ENCODE peak calls at places on chromosomes 4 and X, in four cellular contexts. One of them, this sample, is unnamed.
A peak's percentile ranks its signal among the peaks of the same experiment; 100 is the strongest.

GRCh38 chr4:62256469-62256868 is 1056.3 kb downstream of the ADGRL3 start:
- DNase-seq in right lobe of liver: no peak
- DNase-seq in uterus: no peak
- DNase-seq in transverse colon: no peak
- DNase-seq in this sample: no peak

GRCh38 chrX:141791856-141792255 is 46.3 kb upstream of the MAGEC3 start:
- DNase-seq in right lobe of liver: no peak
- DNase-seq in transverse colon: no peak
- DNase-seq in uterus: no peak
- DNase-seq in this sample: no peak

GRCh38 chr4:95546866-95547707 is 1.7 kb downstream of the UNC5C start:
- DNase-seq in transverse colon: no peak
- DNase-seq in uterus: no peak
- DNase-seq in right lobe of liver: no peak
- DNase-seq in this sample: no peak

GRCh38 chr4:84479663-84480062 is 19.4 kb downstream of the NKX6-1 start:
- DNase-seq in uterus: no peak
- DNase-seq in right lobe of liver: no peak
- DNase-seq in transverse colon: no peak
- DNase-seq in this sample: no peak

GRCh38 chrX:44241551-44241950 is 101.9 kb downstream of the EFHC2 start:
- DNase-seq in uterus: no peak
- DNase-seq in right lobe of liver: no peak
- DNase-seq in transverse colon: no peak
- DNase-seq in this sample: no peak

GRCh38 chr4:175790067-175790466 is 22.0 kb downstream of the GPM6A start:
- DNase-seq in transverse colon: no peak
- DNase-seq in uterus: no peak
- DNase-seq in right lobe of liver: no peak
- DNase-seq in this sample: no peak

GRCh38 chr4:41080964-41081363 is 133.4 kb downstream of the APBB2 start:
- DNase-seq in uterus: no peak
- DNase-seq in right lobe of liver: no peak
- DNase-seq in transverse colon: no peak
- DNase-seq in this sample: no peak

GRCh38 chr4:124018383-124019317 is 622.1 kb downstream of the SPRY1 start:
- DNase-seq in uterus: peak; percentile 68
- DNase-seq in transverse colon: peak; percentile 19
- DNase-seq in right lobe of liver: peak; percentile 24
- DNase-seq in this sample: no peak

GRCh38 chr4:168618577-168619265 is 121.9 kb downstream of the PALLD start:
- DNase-seq in right lobe of liver: no peak
- DNase-seq in uterus: no peak
- DNase-seq in transverse colon: no peak
- DNase-seq in this sample: no peak

GRCh38 chr4:73099143-73099542 is 29.6 kb upstream of the COX18 start:
- DNase-seq in right lobe of liver: no peak
- DNase-seq in uterus: no peak
- DNase-seq in transverse colon: no peak
- DNase-seq in this sample: no peak
- TF ChIP-seq POLR2A in right lobe of liver: no peak
- TF ChIP-seq POLR2A in uterus: no peak
- TF ChIP-seq POLR2A in transverse colon: no peak
- TF ChIP-seq POLR2A in this sample: no peak

GRCh38 chr4:8222609-8223391 is 23.7 kb downstream of the SH3TC1 start:
- DNase-seq in transverse colon: no peak
- DNase-seq in right lobe of liver: no peak
- DNase-seq in uterus: no peak
- DNase-seq in this sample: no peak

GRCh38 chr4:8221985-8222384 is 22.9 kb downstream of the SH3TC1 start:
- DNase-seq in uterus: no peak
- DNase-seq in transverse colon: no peak
- DNase-seq in right lobe of liver: no peak
- DNase-seq in this sample: no peak

GRCh38 chr4:8219236-8219635 is 20.1 kb downstream of the SH3TC1 start:
- DNase-seq in uterus: no peak
- DNase-seq in transverse colon: no peak
- DNase-seq in right lobe of liver: no peak
- DNase-seq in this sample: no peak

GRCh38 chr4:8221476-8221875 is 22.4 kb downstream of the SH3TC1 start:
- DNase-seq in uterus: no peak
- DNase-seq in transverse colon: no peak
- DNase-seq in right lobe of liver: no peak
- DNase-seq in this sample: no peak

GRCh38 chr4:8220661-8221446 is 21.8 kb downstream of the SH3TC1 start:
- DNase-seq in uterus: no peak
- DNase-seq in right lobe of liver: no peak
- DNase-seq in transverse colon: no peak
- DNase-seq in this sample: no peak
- TF ChIP-seq POLR2A in uterus: no peak
- TF ChIP-seq POLR2A in right lobe of liver: no peak
- TF ChIP-seq POLR2A in transverse colon: no peak
- TF ChIP-seq POLR2A in this sample: no peak

DNA sequence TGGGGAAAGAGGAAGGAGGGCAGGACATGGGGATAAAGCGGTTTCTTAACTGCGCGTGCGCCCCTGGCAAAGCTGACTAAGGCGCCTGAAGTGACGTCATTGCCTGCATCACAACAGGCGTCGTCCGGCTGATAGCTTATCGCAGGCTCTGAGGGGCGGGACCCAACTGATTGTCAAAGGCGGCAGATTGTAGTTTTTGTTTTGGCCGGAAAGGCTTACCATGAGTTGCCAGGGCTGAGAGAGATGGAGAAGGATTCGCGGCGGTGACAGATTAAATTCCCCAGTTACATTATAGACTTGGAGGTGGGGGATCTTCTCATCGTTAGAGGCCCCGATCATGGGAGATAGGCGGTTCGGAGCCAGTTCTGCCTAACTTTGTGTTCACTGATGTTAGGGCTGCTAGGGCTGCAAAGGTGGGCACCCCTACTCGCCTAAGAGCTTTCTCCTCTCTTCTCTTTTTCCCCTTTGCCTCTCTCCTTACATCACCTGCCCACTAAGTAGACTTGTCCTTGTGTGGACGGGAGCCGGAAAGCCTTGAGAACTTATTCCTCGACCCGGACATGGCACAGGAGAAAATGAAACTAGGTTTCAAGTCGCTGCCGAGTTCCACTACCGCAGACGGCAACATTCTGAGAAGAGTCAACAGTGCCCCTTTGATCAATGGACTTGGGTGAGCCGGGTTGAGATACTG is 148.9 kb upstream of the PLAC1 start:
- DNase-seq in transverse colon: peak; percentile 92
- DNase-seq in uterus: peak; percentile 87
- DNase-seq in right lobe of liver: peak; percentile 88
- DNase-seq in this sample: peak; percentile 75
- TF ChIP-seq POLR2A in transverse colon: peak; percentile 53
- TF ChIP-seq POLR2A in uterus: peak; percentile 69
- TF ChIP-seq POLR2A in right lobe of liver: peak; percentile 59
- TF ChIP-seq POLR2A in this sample: peak; percentile 47

GRCh38 chrX:119942831-119943184 is 743 bp downstream of the NKAP start:
- DNase-seq in uterus: no peak
- DNase-seq in right lobe of liver: no peak
- DNase-seq in transverse colon: no peak
- DNase-seq in this sample: no peak

GRCh38 chrX:119941336-119941735 is 2.2 kb downstream of the NKAP start:
- DNase-seq in transverse colon: no peak
- DNase-seq in right lobe of liver: no peak
- DNase-seq in uterus: no peak
- DNase-seq in this sample: no peak

GRCh38 chrX:119945481-119945880 is 1.9 kb upstream of the NKAP start:
- DNase-seq in transverse colon: no peak
- DNase-seq in uterus: no peak
- DNase-seq in right lobe of liver: no peak
- DNase-seq in this sample: no peak

GRCh38 chrX:119942173-119942819 is 1.3 kb downstream of the NKAP start:
- DNase-seq in transverse colon: no peak
- DNase-seq in uterus: no peak
- DNase-seq in right lobe of liver: no peak
- DNase-seq in this sample: no peak

DNA sequence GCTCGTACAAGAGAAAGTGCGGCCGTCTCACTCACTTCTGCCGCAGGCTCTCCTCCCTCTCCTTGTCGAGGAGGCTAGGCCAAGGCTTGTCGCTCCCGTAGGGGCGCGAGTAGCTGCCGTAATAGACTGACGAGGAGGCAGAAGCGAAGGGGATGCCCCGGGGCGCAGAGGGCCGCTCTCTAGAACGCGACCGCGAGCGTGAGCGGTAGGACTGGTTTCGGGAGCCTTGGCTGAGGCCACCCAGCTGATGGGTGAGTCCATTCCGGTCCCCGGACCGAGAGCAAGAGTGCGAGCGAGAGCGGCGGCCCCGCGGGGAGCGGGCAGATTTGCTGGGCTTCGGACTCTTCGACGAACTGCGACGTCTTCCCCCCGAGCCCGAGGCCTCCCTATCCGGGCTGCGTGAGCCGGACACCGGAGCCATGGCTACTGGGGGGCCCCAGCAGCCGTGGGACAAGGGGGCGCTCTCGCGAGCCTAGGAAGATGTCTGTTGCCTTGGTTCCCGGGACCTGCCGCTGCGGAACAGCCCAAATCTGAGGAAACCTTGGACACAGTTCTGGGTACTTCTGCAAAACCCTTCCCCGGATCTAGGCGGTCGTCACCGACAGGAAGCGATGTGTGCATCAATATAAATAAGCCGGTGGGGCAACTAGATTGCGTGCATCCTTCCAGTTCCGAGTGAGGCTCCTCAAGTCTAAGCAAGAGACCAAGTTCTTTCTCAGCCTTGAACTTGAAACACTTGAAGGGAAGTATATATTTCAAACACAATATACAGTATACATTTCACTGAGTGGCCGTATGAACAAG is at the start of gene NKAP:
- DNase-seq in uterus: peak; percentile 80
- DNase-seq in transverse colon: peak; percentile 84
- DNase-seq in right lobe of liver: peak; percentile 65
- DNase-seq in this sample: peak; percentile 69
- TF ChIP-seq POLR2A in uterus: no peak
- TF ChIP-seq POLR2A in transverse colon: peak; percentile 49
- TF ChIP-seq POLR2A in right lobe of liver: peak; percentile 48
- TF ChIP-seq POLR2A in this sample: peak; percentile 31

DNA sequence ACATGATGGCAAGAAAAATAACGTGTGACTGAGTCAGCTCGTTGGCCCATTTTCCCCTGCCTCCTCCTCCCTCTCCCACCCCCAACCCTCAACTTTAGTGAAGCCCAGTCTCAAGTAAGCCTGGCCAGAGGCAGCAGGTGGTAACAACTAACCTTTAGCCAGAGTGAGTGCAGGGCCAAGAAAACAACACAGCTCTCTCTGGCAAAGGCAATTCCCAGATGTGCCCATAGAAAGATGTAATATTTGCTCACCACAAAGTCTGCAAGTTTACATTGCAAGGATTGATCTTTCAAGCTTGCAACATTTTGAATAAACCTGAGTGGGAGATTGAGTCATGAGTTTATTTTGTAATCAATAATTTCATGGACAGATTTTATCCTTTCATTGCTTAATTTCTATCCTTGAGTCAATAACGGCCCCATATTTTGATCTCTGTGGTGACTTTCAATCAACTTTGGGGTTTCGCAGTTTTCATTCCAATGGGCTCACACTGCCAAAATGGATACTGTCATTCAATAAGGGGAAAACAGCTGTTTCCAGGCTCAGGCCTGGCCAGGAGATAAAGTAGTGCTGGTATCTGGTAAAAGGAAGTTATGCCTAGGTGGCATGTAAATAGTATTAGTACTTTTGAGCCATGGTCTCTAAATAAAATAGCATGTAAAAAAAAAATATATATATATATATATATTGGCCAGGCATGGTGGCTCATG is 130.7 kb upstream of the TMEM164 start:
- DNase-seq in transverse colon: no peak
- DNase-seq in right lobe of liver: no peak
- DNase-seq in uterus: no peak
- DNase-seq in this sample: no peak
- TF ChIP-seq POLR2A in transverse colon: no peak
- TF ChIP-seq POLR2A in right lobe of liver: no peak
- TF ChIP-seq POLR2A in uterus: no peak
- TF ChIP-seq POLR2A in this sample: no peak

GRCh38 chrX:53379008-53379710 is 43.3 kb downstream of the SMC1A start:
- DNase-seq in transverse colon: no peak
- DNase-seq in uterus: no peak
- DNase-seq in right lobe of liver: no peak
- DNase-seq in this sample: no peak

GRCh38 chrX:53373307-53373706 is 49.1 kb downstream of the SMC1A start:
- DNase-seq in transverse colon: no peak
- DNase-seq in right lobe of liver: no peak
- DNase-seq in uterus: no peak
- DNase-seq in this sample: no peak

GRCh38 chrX:53377464-53377863 is 45.0 kb downstream of the SMC1A start:
- DNase-seq in right lobe of liver: no peak
- DNase-seq in uterus: no peak
- DNase-seq in transverse colon: no peak
- DNase-seq in this sample: no peak

GRCh38 chrX:53374923-53375322 is 47.5 kb downstream of the SMC1A start:
- DNase-seq in transverse colon: no peak
- DNase-seq in right lobe of liver: no peak
- DNase-seq in uterus: no peak
- DNase-seq in this sample: no peak

GRCh38 chrX:53374222-53374820 is 48.1 kb downstream of the SMC1A start:
- DNase-seq in right lobe of liver: no peak
- DNase-seq in uterus: no peak
- DNase-seq in transverse colon: no peak
- DNase-seq in this sample: no peak
- TF ChIP-seq POLR2A in right lobe of liver: no peak
- TF ChIP-seq POLR2A in uterus: no peak
- TF ChIP-seq POLR2A in transverse colon: no peak
- TF ChIP-seq POLR2A in this sample: no peak

DNA sequence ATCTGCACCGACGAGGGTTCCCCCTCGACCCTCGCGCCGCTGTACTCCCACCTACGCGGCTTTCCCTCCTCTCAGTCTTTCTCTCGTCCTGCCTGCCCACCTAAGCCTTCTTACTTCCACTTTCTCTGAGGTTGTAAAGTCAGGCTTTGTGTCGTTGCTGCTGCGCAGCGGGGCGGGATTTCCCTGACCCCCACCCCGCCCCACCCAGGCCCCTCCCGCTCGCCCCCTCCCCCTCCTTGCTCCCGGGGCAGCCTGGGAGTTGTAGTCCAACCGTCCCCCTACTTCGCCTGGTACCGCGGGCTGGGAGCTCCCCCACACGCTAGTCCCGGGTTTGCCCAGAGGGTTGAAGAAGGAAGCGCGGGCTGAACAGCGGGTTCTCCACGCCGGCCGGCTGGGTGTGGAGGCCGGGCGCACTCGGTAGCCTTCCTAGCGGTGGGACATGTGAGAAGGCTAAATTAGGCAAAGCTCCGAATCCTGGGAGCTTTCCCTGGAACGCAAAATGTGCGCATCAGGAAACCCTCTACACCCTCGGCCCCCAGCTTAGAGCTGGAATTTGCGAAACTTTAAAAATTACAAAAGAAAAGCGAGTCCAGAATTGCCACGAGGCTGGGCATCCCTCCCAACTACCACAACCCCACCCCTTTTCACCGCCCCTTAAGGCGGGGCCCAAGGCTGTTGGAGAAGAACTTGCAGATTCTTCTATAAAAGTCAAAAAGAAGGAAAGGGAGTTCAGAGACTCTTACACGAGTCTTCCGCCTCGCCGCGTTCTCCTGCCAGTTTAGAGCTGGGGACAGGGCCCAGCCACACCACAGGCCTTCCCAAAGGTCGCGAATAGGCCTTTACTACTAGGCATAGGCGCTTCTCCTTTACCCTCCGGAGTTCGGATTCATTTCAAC is at the start of gene ATP11C:
- DNase-seq in right lobe of liver: peak; percentile 84
- DNase-seq in uterus: peak; percentile 83
- DNase-seq in transverse colon: peak; percentile 88
- DNase-seq in this sample: peak; percentile 74
- TF ChIP-seq POLR2A in right lobe of liver: peak; percentile 65
- TF ChIP-seq POLR2A in uterus: peak; percentile 52
- TF ChIP-seq POLR2A in transverse colon: peak; percentile 85
- TF ChIP-seq POLR2A in this sample: peak; percentile 66